ENCODE peak calls at places on chromosomes 16 and 17, in six cellular contexts. One of them, this sample, is unnamed.

GRCh38 chr17:43399839-43400328 is 1.1 kb downstream of the ARL4D start:
- DNase-seq in nephron progenitor cell: no peak
- DNase-seq in left ventricle myocardium inferior: no peak
- DNase-seq in AG09309: no peak
- DNase-seq in GM12864: no peak
- DNase-seq in uterus: no peak
- DNase-seq in this sample: no peak

GRCh38 chr16:27748868-27749546 is 199.1 kb downstream of the KATNIP start:
- DNase-seq in nephron progenitor cell: no peak
- DNase-seq in left ventricle myocardium inferior: peak; percentile 21
- DNase-seq in AG09309: peak; percentile 66
- DNase-seq in GM12864: no peak
- DNase-seq in uterus: peak; percentile 30
- DNase-seq in this sample: peak; percentile 19

GRCh38 chr17:77892469-77893143 is 65.9 kb upstream of the TNRC6C start:
- DNase-seq in nephron progenitor cell: peak; percentile 69
- DNase-seq in left ventricle myocardium inferior: no peak
- DNase-seq in AG09309: no peak
- DNase-seq in GM12864: no peak
- DNase-seq in uterus: no peak
- DNase-seq in this sample: peak; percentile 72

GRCh38 chr16:68744744-68745280 is 7.7 kb downstream of the CDH1 start:
- DNase-seq in nephron progenitor cell: no peak
- DNase-seq in left ventricle myocardium inferior: no peak
- DNase-seq in AG09309: no peak
- DNase-seq in GM12864: no peak
- DNase-seq in uterus: no peak
- DNase-seq in this sample: no peak

GRCh38 chr17:12618557-12618956 is 47.1 kb upstream of the MYOCD start:
- DNase-seq in nephron progenitor cell: no peak
- DNase-seq in left ventricle myocardium inferior: no peak
- DNase-seq in AG09309: no peak
- DNase-seq in GM12864: no peak
- DNase-seq in uterus: no peak
- DNase-seq in this sample: no peak

GRCh38 chr17:81330884-81331245 is 35.8 kb upstream of the SLC38A10 start:
- DNase-seq in nephron progenitor cell: no peak
- DNase-seq in left ventricle myocardium inferior: no peak
- DNase-seq in AG09309: no peak
- DNase-seq in GM12864: no peak
- DNase-seq in uterus: no peak
- DNase-seq in this sample: no peak

GRCh38 chr16:89170346-89171215 is 967 bp upstream of the CDH15 start:
- DNase-seq in nephron progenitor cell: no peak
- DNase-seq in left ventricle myocardium inferior: no peak
- DNase-seq in AG09309: no peak
- DNase-seq in GM12864: no peak
- DNase-seq in uterus: no peak
- DNase-seq in this sample: no peak

GRCh38 chr17:78128616-78129384 is at the start of gene TMC6:
- DNase-seq in nephron progenitor cell: peak; percentile 64
- DNase-seq in left ventricle myocardium inferior: no peak
- DNase-seq in AG09309: no peak
- DNase-seq in GM12864: no peak
- DNase-seq in uterus: no peak
- DNase-seq in this sample: peak; percentile 63

GRCh38 chr16:30757316-30757715 is 4.5 kb downstream of the CFAP119 start:
- DNase-seq in nephron progenitor cell: no peak
- DNase-seq in left ventricle myocardium inferior: no peak
- DNase-seq in AG09309: no peak
- DNase-seq in GM12864: no peak
- DNase-seq in uterus: no peak
- DNase-seq in this sample: no peak

GRCh38 chr17:17134051-17134951 is 71.8 kb downstream of the PLD6 start:
- DNase-seq in nephron progenitor cell: no peak
- DNase-seq in left ventricle myocardium inferior: no peak
- DNase-seq in AG09309: no peak
- DNase-seq in GM12864: no peak
- DNase-seq in uterus: no peak
- DNase-seq in this sample: no peak

GRCh38 chr17:79496422-79497005 is 114.3 kb downstream of the RBFOX3 start:
- DNase-seq in nephron progenitor cell: no peak
- DNase-seq in left ventricle myocardium inferior: no peak
- DNase-seq in AG09309: no peak
- DNase-seq in GM12864: no peak
- DNase-seq in uterus: no peak
- DNase-seq in this sample: no peak

GRCh38 chr16:85067024-85067423 is 39.4 kb downstream of the KIAA0513 start:
- DNase-seq in nephron progenitor cell: no peak
- DNase-seq in left ventricle myocardium inferior: no peak
- DNase-seq in AG09309: no peak
- DNase-seq in GM12864: no peak
- DNase-seq in uterus: no peak
- DNase-seq in this sample: no peak

GRCh38 chr16:85069171-85069570 is 41.6 kb downstream of the KIAA0513 start:
- DNase-seq in nephron progenitor cell: no peak
- DNase-seq in left ventricle myocardium inferior: no peak
- DNase-seq in AG09309: no peak
- DNase-seq in GM12864: no peak
- DNase-seq in uterus: no peak
- DNase-seq in this sample: no peak

GRCh38 chr16:85066346-85066885 is 38.8 kb downstream of the KIAA0513 start:
- DNase-seq in nephron progenitor cell: no peak
- DNase-seq in left ventricle myocardium inferior: no peak
- DNase-seq in AG09309: no peak
- DNase-seq in GM12864: no peak
- DNase-seq in uterus: no peak
- DNase-seq in this sample: no peak

GRCh38 chr16:85068746-85069145 is 41.2 kb downstream of the KIAA0513 start:
- DNase-seq in nephron progenitor cell: no peak
- DNase-seq in left ventricle myocardium inferior: no peak
- DNase-seq in AG09309: no peak
- DNase-seq in GM12864: no peak
- DNase-seq in uterus: no peak
- DNase-seq in this sample: no peak

DNA sequence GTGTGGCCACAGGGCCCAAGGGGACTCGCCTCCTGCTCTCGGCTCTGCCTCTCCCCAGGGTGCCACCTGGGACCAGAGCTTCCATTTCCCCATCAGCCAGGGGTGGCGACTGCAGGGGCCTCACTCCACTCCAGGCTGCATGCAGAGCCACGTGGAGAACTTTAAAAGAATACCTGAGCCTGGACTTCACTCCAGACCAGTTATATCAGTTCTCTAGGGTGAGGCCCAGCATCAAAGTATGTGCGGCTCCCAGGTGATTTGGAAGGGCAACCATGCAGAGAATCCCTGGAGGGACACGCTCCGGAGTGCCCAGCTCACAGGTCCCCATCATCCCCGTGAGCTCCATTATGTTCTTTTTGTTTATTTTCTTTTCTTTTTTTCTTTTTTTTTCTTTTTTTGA is 39.8 kb downstream of the KIAA0513 start:
- DNase-seq in nephron progenitor cell: no peak
- DNase-seq in left ventricle myocardium inferior: no peak
- DNase-seq in AG09309: no peak
- DNase-seq in GM12864: no peak
- DNase-seq in uterus: no peak
- DNase-seq in this sample: no peak
- TF ChIP-seq CTCF in nephron progenitor cell: no peak
- TF ChIP-seq CTCF in left ventricle myocardium inferior: no peak
- TF ChIP-seq CTCF in AG09309: no peak
- TF ChIP-seq CTCF in GM12864: no peak
- TF ChIP-seq CTCF in uterus: no peak
- TF ChIP-seq CTCF in this sample: no peak

GRCh38 chr16:24801761-24802302 is 43.9 kb upstream of the SLC5A11 start:
- DNase-seq in nephron progenitor cell: no peak
- DNase-seq in left ventricle myocardium inferior: no peak
- DNase-seq in AG09309: no peak
- DNase-seq in GM12864: no peak
- DNase-seq in uterus: no peak
- DNase-seq in this sample: no peak

GRCh38 chr16:24805484-24805883 is 40.3 kb upstream of the SLC5A11 start:
- DNase-seq in nephron progenitor cell: no peak
- DNase-seq in left ventricle myocardium inferior: no peak
- DNase-seq in AG09309: no peak
- DNase-seq in GM12864: no peak
- DNase-seq in uterus: no peak
- DNase-seq in this sample: no peak

DNA sequence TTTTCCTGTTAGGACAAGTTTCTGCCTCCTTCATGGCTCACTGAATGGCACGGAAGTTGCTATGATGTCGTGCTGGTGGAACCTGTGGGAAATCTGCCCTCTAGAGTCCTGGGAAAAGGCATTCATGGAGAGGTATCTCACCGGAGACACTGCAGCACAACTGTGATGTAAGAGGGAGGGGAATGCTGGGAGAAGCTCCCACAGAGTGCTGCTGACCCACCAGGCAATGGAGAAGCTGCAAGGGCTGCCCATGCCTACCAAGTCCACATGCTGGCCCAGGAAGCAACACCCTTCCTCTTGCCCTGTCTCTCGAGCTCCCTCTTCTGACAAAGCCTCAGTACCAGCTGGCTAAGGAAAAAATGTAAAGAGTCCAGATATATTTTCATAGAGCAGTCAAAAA is 45.2 kb upstream of the SLC5A11 start:
- DNase-seq in nephron progenitor cell: no peak
- DNase-seq in left ventricle myocardium inferior: no peak
- DNase-seq in AG09309: no peak
- DNase-seq in GM12864: no peak
- DNase-seq in uterus: no peak
- DNase-seq in this sample: no peak
- TF ChIP-seq CTCF in nephron progenitor cell: no peak
- TF ChIP-seq CTCF in left ventricle myocardium inferior: peak; percentile 34
- TF ChIP-seq CTCF in AG09309: no peak
- TF ChIP-seq CTCF in GM12864: peak; percentile 28
- TF ChIP-seq CTCF in uterus: no peak
- TF ChIP-seq CTCF in this sample: no peak

GRCh38 chr17:75878174-75878998 is at the start of gene TRIM47:
- DNase-seq in nephron progenitor cell: peak; percentile 50
- DNase-seq in left ventricle myocardium inferior: peak; percentile 80
- DNase-seq in AG09309: no peak
- DNase-seq in GM12864: no peak
- DNase-seq in uterus: peak; percentile 85
- DNase-seq in this sample: peak; percentile 37
- TF ChIP-seq CTCF in nephron progenitor cell: no peak
- TF ChIP-seq CTCF in left ventricle myocardium inferior: peak; percentile 29
- TF ChIP-seq CTCF in AG09309: peak; percentile 21
- TF ChIP-seq CTCF in GM12864: no peak
- TF ChIP-seq CTCF in uterus: peak; percentile 50
- TF ChIP-seq CTCF in this sample: peak; percentile 1

GRCh38 chr17:28391401-28391800 is 14.6 kb downstream of the SLC46A1 start:
- DNase-seq in nephron progenitor cell: no peak
- DNase-seq in left ventricle myocardium inferior: no peak
- DNase-seq in AG09309: no peak
- DNase-seq in GM12864: no peak
- DNase-seq in uterus: no peak
- DNase-seq in this sample: no peak
- TF ChIP-seq CTCF in nephron progenitor cell: no peak
- TF ChIP-seq CTCF in left ventricle myocardium inferior: no peak
- TF ChIP-seq CTCF in AG09309: no peak
- TF ChIP-seq CTCF in GM12864: no peak
- TF ChIP-seq CTCF in uterus: no peak
- TF ChIP-seq CTCF in this sample: no peak

DNA sequence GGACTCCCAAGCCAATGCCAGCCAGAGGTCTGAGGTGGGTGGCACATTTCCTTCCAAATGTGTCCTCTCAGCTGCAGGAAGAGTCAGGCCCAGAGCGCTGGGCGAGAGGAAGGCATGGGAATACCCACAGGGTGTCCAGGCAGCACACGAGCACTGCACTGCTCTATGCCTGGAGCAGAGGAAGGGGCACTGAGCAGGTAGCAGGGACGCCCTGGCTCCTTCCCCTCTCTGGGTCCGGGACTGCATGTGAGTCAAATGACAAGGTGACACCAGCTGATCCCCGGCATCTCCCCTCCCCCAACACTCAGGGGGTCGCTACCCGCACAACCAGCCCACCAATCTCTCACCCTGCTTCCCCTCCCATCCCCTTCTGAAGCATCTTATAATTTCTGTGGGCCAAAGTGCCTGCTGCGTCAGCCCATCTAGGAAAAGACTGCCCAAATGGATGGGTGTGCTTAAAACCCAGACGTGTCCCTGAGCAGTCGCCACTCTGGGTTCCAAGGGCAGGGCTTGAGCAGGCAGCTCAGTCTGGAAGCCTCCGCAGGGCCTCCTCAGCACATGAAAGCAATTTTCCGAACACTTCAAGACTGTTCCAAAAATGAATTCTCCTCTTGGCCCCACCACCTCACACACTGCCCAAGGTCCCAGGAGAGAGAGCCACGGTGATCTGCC is 12.0 kb upstream of the BCAR1 start:
- DNase-seq in nephron progenitor cell: no peak
- DNase-seq in left ventricle myocardium inferior: no peak
- DNase-seq in AG09309: no peak
- DNase-seq in GM12864: no peak
- DNase-seq in uterus: no peak
- DNase-seq in this sample: no peak
- TF ChIP-seq CTCF in nephron progenitor cell: no peak
- TF ChIP-seq CTCF in left ventricle myocardium inferior: no peak
- TF ChIP-seq CTCF in AG09309: no peak
- TF ChIP-seq CTCF in GM12864: no peak
- TF ChIP-seq CTCF in uterus: no peak
- TF ChIP-seq CTCF in this sample: no peak

DNA sequence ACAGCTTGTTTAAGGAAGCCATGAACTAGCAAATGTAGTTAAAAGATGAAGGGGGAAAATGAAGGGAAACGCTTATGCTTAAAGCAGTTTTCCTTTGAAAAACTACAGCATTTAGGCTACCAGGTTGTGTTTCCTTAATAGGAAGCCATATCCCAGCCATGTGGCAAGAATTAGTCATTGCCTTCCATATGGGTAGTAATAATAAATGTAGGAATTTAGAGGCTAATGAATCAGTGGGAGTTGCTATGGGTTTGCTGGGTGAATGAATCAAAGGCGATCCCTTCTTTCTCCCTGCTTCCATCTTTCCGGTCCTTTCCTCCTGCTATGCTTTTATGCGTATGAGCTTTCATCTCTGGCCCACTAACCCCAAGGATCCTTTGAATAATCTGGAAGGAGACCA is 89.8 kb upstream of the TBX2 start:
- DNase-seq in nephron progenitor cell: no peak
- DNase-seq in left ventricle myocardium inferior: no peak
- DNase-seq in AG09309: peak; percentile 76
- DNase-seq in GM12864: no peak
- DNase-seq in uterus: no peak
- DNase-seq in this sample: no peak
- TF ChIP-seq CTCF in nephron progenitor cell: no peak
- TF ChIP-seq CTCF in left ventricle myocardium inferior: no peak
- TF ChIP-seq CTCF in AG09309: no peak
- TF ChIP-seq CTCF in GM12864: no peak
- TF ChIP-seq CTCF in uterus: no peak
- TF ChIP-seq CTCF in this sample: no peak

DNA sequence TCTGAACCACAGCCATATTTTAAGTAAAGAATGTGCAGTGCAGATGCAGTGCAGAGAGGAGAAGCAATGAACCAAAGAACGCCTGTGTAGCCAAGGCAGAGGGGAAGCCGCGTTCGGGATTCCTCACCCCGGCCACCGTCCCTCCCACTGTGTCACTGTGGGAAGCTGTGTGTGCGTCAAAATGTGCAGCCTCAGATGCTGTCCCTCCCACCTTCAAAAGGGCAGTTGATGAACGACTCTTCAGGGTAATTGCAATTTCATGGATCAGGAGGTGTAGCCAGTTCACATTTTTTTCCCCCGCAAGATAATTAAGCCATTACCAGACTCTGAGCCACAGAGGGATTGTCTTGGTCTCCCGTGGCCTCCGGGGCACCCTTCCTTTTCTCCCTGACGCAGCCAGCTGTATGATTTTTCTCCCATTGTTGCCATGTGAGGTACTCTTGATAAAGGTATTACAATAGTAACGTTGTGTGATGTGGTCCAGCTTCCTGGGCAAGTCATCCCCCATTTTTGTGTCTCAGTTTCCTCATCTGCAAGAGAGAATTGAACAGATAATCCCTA is 190.0 kb downstream of the FOXL1 start:
- DNase-seq in nephron progenitor cell: peak; percentile 58
- DNase-seq in left ventricle myocardium inferior: no peak
- DNase-seq in AG09309: no peak
- DNase-seq in GM12864: no peak
- DNase-seq in uterus: no peak
- DNase-seq in this sample: no peak
- TF ChIP-seq CTCF in nephron progenitor cell: no peak
- TF ChIP-seq CTCF in left ventricle myocardium inferior: no peak
- TF ChIP-seq CTCF in AG09309: peak; percentile 48
- TF ChIP-seq CTCF in GM12864: no peak
- TF ChIP-seq CTCF in uterus: no peak
- TF ChIP-seq CTCF in this sample: no peak